ENCODE peak calls at places on chromosomes 7 and 10, in seven cellular contexts. F is type B pancreatic cell, N is GM10248, H is fibroblast of pulmonary artery, G is foreskin keratinocyte, M is right lobe of liver, B is NB4. A is an unnamed sample.

GRCh38 chr7:102914585-102914984 is 1.8 kb downstream of the LRRC17 start:
- DNase-seq in F (no peak), N (no peak), H (peak; percentile 92), G (no peak), M (no peak), B (no peak), A (no peak)

GRCh38 chr7:101233907-101234547 is 3.6 kb downstream of the CLDN15 start:
- DNase-seq in F (no peak), N (no peak), H (no peak), G (no peak), M (no peak), B (no peak), A (no peak)

GRCh38 chr7:27100601-27101187 is 1.8 kb downstream of the HOXA2 start:
- DNase-seq in F (no peak), N (no peak), H (no peak), G (no peak), M (no peak), B (no peak), A (no peak)

GRCh38 chr7:142496545-142496991 is 238.7 kb upstream of the PRSS58 start:
- DNase-seq in F (no peak), N (peak; percentile 34), H (peak; percentile 51), G (peak; percentile 35), M (no peak), B (peak; percentile 67), A (no peak)

GRCh38 chr7:130352335-130353074 is 7.9 kb downstream of the CPA5 start:
- DNase-seq in F (no peak), N (no peak), H (peak; percentile 73), G (no peak), M (no peak), B (no peak), A (no peak)

GRCh38 chr10:129531969-129532660 is 65.1 kb downstream of the MGMT start:
- DNase-seq in F (no peak), N (no peak), H (peak; percentile 12), G (no peak), M (no peak), B (no peak), A (no peak)

GRCh38 chr10:120314426-120314825 is 142.6 kb upstream of the PLPP4 start:
- DNase-seq in F (no peak), N (no peak), H (no peak), G (no peak), M (no peak), B (no peak), A (no peak)

GRCh38 chr7:153530441-153530840 is 521.8 kb upstream of the DPP6 start:
- DNase-seq in F (no peak), N (no peak), H (no peak), G (no peak), M (no peak), B (no peak), A (no peak)

GRCh38 chr10:49264177-49264677 is 34.7 kb upstream of the C10orf71 start:
- DNase-seq in F (no peak), N (no peak), H (no peak), G (no peak), M (no peak), B (no peak), A (no peak)

GRCh38 chr7:2953588-2954407 is 89.9 kb downstream of the CARD11 start:
- DNase-seq in F (no peak), N (no peak), H (no peak), G (no peak), M (no peak), B (peak; percentile 41), A (no peak)

GRCh38 chr7:140810830-140811556 is 113.7 kb downstream of the BRAF start:
- DNase-seq in F (no peak), N (peak; percentile 43), H (peak; percentile 78), G (peak; percentile 11), M (no peak), B (peak; percentile 79), A (peak; percentile 18)

GRCh38 chr10:101694056-101694673 is 805 bp downstream of the FBXW4 start:
- DNase-seq in F (peak; percentile 77), N (peak; percentile 78), H (peak; percentile 46), G (peak; percentile 37), M (peak; percentile 73), B (peak; percentile 81), A (peak; percentile 18)

DNA sequence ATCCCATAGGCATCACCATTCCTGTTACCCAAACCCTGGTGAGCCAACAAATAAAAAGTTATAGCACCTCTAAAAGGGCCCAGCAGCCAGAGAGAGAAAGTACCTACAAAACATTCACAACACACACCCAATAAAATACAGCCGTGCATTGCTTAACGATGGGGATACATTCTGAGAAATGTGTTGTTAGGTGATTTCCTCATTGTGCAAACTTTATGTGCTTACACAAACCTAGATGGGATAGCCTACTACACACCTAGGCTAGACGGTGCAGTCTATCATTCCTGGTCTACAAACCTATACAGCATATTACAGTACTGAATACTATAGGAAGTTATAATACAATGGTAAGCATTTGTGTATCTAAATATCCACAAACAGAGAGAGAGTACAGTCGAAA is 44.9 kb upstream of the UCN3 start:
- DNase-seq in F (no peak), N (no peak), H (no peak), G (no peak), M (no peak), B (no peak), A (no peak)
- TF ChIP-seq CTCF in F (no peak), N (no peak), H (no peak), G (no peak), M (no peak), B (no peak), A (no peak)

GRCh38 chr10:47030191-47030698 is 119.0 kb downstream of the PTPN20 start:
- DNase-seq in F (peak; percentile 61), N (no peak), H (no peak), G (no peak), M (peak; percentile 30), B (no peak), A (no peak)

GRCh38 chr10:47033081-47033480 is 121.9 kb downstream of the PTPN20 start:
- DNase-seq in F (no peak), N (no peak), H (no peak), G (no peak), M (no peak), B (no peak), A (no peak)

GRCh38 chr10:47029181-47029971 is 118.1 kb downstream of the PTPN20 start:
- DNase-seq in F (peak; percentile 56), N (no peak), H (no peak), G (no peak), M (peak; percentile 27), B (no peak), A (no peak)

GRCh38 chr10:47031953-47032465 is 120.8 kb downstream of the PTPN20 start:
- DNase-seq in F (no peak), N (no peak), H (no peak), G (no peak), M (no peak), B (no peak), A (no peak)

GRCh38 chr10:47031251-47031952 is 120.2 kb downstream of the PTPN20 start:
- DNase-seq in F (no peak), N (no peak), H (no peak), G (no peak), M (peak; percentile 32), B (peak; percentile 37), A (no peak)
- TF ChIP-seq CTCF in F (peak; percentile 31), N (no peak), H (peak; percentile 2), G (peak; percentile 35), M (no peak), B (peak; percentile 16), A (peak; percentile 5)

GRCh38 chr7:128379900-128380806 is 18.7 kb upstream of the PRRT4 start:
- DNase-seq in F (no peak), N (no peak), H (no peak), G (no peak), M (no peak), B (no peak), A (no peak)

GRCh38 chr7:128378637-128379036 is 17.1 kb upstream of the PRRT4 start:
- DNase-seq in F (no peak), N (no peak), H (no peak), G (no peak), M (no peak), B (peak; percentile 60), A (no peak)

GRCh38 chr7:128383781-128384180 is 22.3 kb upstream of the PRRT4 start:
- DNase-seq in F (no peak), N (no peak), H (no peak), G (no peak), M (no peak), B (no peak), A (no peak)

GRCh38 chr7:128380807-128381130 is 19.3 kb upstream of the PRRT4 start:
- DNase-seq in F (no peak), N (no peak), H (no peak), G (no peak), M (no peak), B (no peak), A (no peak)

GRCh38 chr7:128381161-128381821 is 19.8 kb upstream of the PRRT4 start:
- DNase-seq in F (no peak), N (no peak), H (no peak), G (peak; percentile 51), M (no peak), B (peak; percentile 82), A (no peak)
- TF ChIP-seq CTCF in F (peak; percentile 76), N (peak; percentile 53), H (peak; percentile 48), G (peak; percentile 70), M (peak; percentile 35), B (peak; percentile 91), A (peak; percentile 47)

GRCh38 chr7:155372782-155373358 is 75.2 kb downstream of the INSIG1 start:
- DNase-seq in F (no peak), N (no peak), H (no peak), G (no peak), M (no peak), B (peak; percentile 57), A (no peak)

GRCh38 chr7:155373359-155374273 is 75.9 kb downstream of the INSIG1 start:
- DNase-seq in F (no peak), N (no peak), H (peak; percentile 12), G (no peak), M (peak; percentile 53), B (no peak), A (no peak)

GRCh38 chr7:155369766-155370165 is 72.1 kb downstream of the INSIG1 start:
- DNase-seq in F (no peak), N (no peak), H (no peak), G (no peak), M (no peak), B (no peak), A (no peak)

GRCh38 chr7:155371331-155371883 is 73.7 kb downstream of the INSIG1 start:
- DNase-seq in F (no peak), N (no peak), H (no peak), G (no peak), M (peak; percentile 27), B (no peak), A (no peak)

DNA sequence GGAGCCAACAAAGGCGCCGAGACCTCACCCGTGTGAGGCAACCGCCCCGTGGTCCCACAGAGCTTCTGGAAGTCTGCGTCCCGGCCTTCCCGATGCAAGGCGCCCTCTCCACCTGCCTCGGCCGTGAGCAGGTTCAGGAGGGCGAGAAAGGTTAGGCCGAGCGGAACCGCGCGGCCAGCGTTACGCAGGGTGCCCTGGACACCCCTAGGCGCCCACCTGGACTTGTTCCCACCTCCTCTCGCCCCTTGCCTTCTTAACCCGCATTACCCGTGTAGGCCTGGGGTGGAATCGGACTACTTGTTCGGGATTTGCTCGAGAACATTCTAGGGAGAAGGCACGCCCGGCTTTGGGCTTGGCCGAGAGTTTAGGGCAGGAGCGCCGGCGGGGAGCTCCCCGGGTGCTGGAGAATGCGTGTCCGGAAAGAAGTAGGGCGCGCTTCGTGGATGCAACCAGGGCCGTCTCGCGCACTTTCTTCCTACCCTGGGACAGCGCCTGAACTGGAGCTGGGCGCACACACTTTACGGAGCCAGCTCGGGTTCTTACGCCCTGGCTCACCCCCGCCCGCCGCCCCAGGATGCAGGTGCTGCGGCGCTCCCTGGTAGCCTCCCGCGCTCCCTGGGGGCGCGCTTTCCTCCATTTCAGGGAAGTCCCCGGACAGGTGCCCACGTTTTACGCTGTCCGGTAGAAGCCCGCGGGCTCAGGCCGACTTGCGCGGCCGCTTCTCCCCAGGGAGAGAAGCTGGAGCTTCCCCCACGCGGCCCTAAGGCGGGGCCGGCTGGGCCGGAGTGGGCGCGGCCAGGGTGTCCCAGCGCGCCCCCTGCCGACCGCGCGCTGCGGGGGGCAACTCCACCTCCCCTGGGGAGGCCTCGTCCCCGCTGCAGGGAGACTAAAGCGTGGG is 74.5 kb downstream of the INSIG1 start:
- DNase-seq in F (no peak), N (peak; percentile 69), H (no peak), G (no peak), M (peak; percentile 47), B (peak; percentile 89), A (no peak)
- TF ChIP-seq CTCF in F (peak; percentile 42), N (peak; percentile 67), H (no peak), G (peak; percentile 65), M (peak; percentile 72), B (peak; percentile 75), A (peak; percentile 15)